ENCODE peak calls at places on chromosomes 11 and 22, in six cellular contexts. One of them, this sample, is unnamed.

GRCh38 chr11:44861829-44862545 is 88.7 kb downstream of the TP53I11 start:
- DNase-seq in kidney glomerular epithelial cell: peak
- DNase-seq in myocyte: peak
- DNase-seq in NCI-H2081: no peak
- DNase-seq in left ventricle myocardium inferior: peak
- DNase-seq in ACHN: peak
- DNase-seq in this sample: peak

GRCh38 chr11:83287631-83288030 is 1.5 kb upstream of the CCDC90B start:
- DNase-seq in left ventricle myocardium inferior: no peak
- DNase-seq in ACHN: no peak
- DNase-seq in NCI-H2081: no peak
- DNase-seq in myocyte: no peak
- DNase-seq in kidney glomerular epithelial cell: no peak
- DNase-seq in this sample: no peak

GRCh38 chr22:25853902-25854301 is 111.9 kb downstream of the MYO18B start:
- DNase-seq in kidney glomerular epithelial cell: no peak
- DNase-seq in myocyte: no peak
- DNase-seq in ACHN: peak
- DNase-seq in NCI-H2081: peak
- DNase-seq in left ventricle myocardium inferior: no peak
- DNase-seq in this sample: no peak

GRCh38 chr22:24938741-24939341 is 7.7 kb downstream of the LHFPL7 start:
- DNase-seq in kidney glomerular epithelial cell: peak
- DNase-seq in NCI-H2081: peak
- DNase-seq in ACHN: peak
- DNase-seq in myocyte: peak
- DNase-seq in left ventricle myocardium inferior: no peak
- DNase-seq in this sample: no peak

GRCh38 chr22:36257308-36257707 is 4.4 kb downstream of the APOL1 start:
- DNase-seq in myocyte: no peak
- DNase-seq in ACHN: no peak
- DNase-seq in left ventricle myocardium inferior: no peak
- DNase-seq in NCI-H2081: no peak
- DNase-seq in kidney glomerular epithelial cell: no peak
- DNase-seq in this sample: no peak

GRCh38 chr11:46391578-46392420 is at the start of gene CHRM4:
- DNase-seq in kidney glomerular epithelial cell: no peak
- DNase-seq in NCI-H2081: peak
- DNase-seq in ACHN: peak
- DNase-seq in left ventricle myocardium inferior: no peak
- DNase-seq in myocyte: peak
- DNase-seq in this sample: peak

GRCh38 chr22:39514373-39514973 is 5.9 kb upstream of the ATF4 start:
- DNase-seq in ACHN: peak
- DNase-seq in kidney glomerular epithelial cell: peak
- DNase-seq in left ventricle myocardium inferior: peak
- DNase-seq in NCI-H2081: no peak
- DNase-seq in myocyte: peak
- DNase-seq in this sample: no peak

GRCh38 chr11:27459191-27459590 is 13.4 kb downstream of the LGR4 start:
- DNase-seq in kidney glomerular epithelial cell: peak
- DNase-seq in myocyte: no peak
- DNase-seq in ACHN: peak
- DNase-seq in left ventricle myocardium inferior: no peak
- DNase-seq in NCI-H2081: no peak
- DNase-seq in this sample: no peak

GRCh38 chr22:27011131-27011530 is 353.7 kb downstream of the MIAT start:
- DNase-seq in myocyte: no peak
- DNase-seq in left ventricle myocardium inferior: no peak
- DNase-seq in kidney glomerular epithelial cell: no peak
- DNase-seq in NCI-H2081: no peak
- DNase-seq in ACHN: no peak
- DNase-seq in this sample: no peak

GRCh38 chr11:47967577-47968230 is 12.7 kb upstream of the PTPRJ start:
- DNase-seq in ACHN: no peak
- DNase-seq in kidney glomerular epithelial cell: peak
- DNase-seq in myocyte: no peak
- DNase-seq in left ventricle myocardium inferior: no peak
- DNase-seq in NCI-H2081: no peak
- DNase-seq in this sample: no peak

GRCh38 chr11:100403817-100404216 is 283.3 kb upstream of the ARHGAP42 start:
- DNase-seq in myocyte: no peak
- DNase-seq in kidney glomerular epithelial cell: peak
- DNase-seq in ACHN: peak
- DNase-seq in left ventricle myocardium inferior: no peak
- DNase-seq in NCI-H2081: no peak
- DNase-seq in this sample: peak

GRCh38 chr11:87966744-87967143 is 208.5 kb downstream of the RAB38 start:
- DNase-seq in left ventricle myocardium inferior: no peak
- DNase-seq in ACHN: no peak
- DNase-seq in kidney glomerular epithelial cell: no peak
- DNase-seq in NCI-H2081: no peak
- DNase-seq in myocyte: no peak
- DNase-seq in this sample: no peak

GRCh38 chr11:65572356-65573043 is at the start of gene FAM89B:
- DNase-seq in myocyte: peak
- DNase-seq in NCI-H2081: peak
- DNase-seq in left ventricle myocardium inferior: peak
- DNase-seq in kidney glomerular epithelial cell: no peak
- DNase-seq in ACHN: peak
- DNase-seq in this sample: peak

GRCh38 chr11:64864473-64865285 is 13.7 kb downstream of the EHD1 start:
- DNase-seq in kidney glomerular epithelial cell: peak
- DNase-seq in left ventricle myocardium inferior: peak
- DNase-seq in ACHN: no peak
- DNase-seq in myocyte: peak
- DNase-seq in NCI-H2081: no peak
- DNase-seq in this sample: no peak

GRCh38 chr11:90803366-90803765 is 580.5 kb upstream of the CHORDC1 start:
- DNase-seq in myocyte: no peak
- DNase-seq in kidney glomerular epithelial cell: peak
- DNase-seq in ACHN: no peak
- DNase-seq in NCI-H2081: no peak
- DNase-seq in left ventricle myocardium inferior: no peak
- DNase-seq in this sample: no peak

GRCh38 chr11:12496181-12497025 is 119.0 kb downstream of the PARVA start:
- DNase-seq in myocyte: peak
- DNase-seq in left ventricle myocardium inferior: no peak
- DNase-seq in ACHN: peak
- DNase-seq in NCI-H2081: no peak
- DNase-seq in kidney glomerular epithelial cell: no peak
- DNase-seq in this sample: no peak

GRCh38 chr22:48352086-48352911 is 1475.4 kb downstream of the BRD1 start:
- DNase-seq in NCI-H2081: no peak
- DNase-seq in ACHN: no peak
- DNase-seq in myocyte: no peak
- DNase-seq in left ventricle myocardium inferior: no peak
- DNase-seq in kidney glomerular epithelial cell: no peak
- DNase-seq in this sample: no peak

GRCh38 chr22:25403752-25404471 is 160.6 kb upstream of the GRK3 start:
- DNase-seq in myocyte: peak
- DNase-seq in NCI-H2081: no peak
- DNase-seq in kidney glomerular epithelial cell: no peak
- DNase-seq in ACHN: peak
- DNase-seq in left ventricle myocardium inferior: no peak
- DNase-seq in this sample: no peak

GRCh38 chr11:1570001-1570453 is 2.0 kb downstream of the DUSP8 start:
- DNase-seq in myocyte: no peak
- DNase-seq in NCI-H2081: no peak
- DNase-seq in ACHN: no peak
- DNase-seq in left ventricle myocardium inferior: no peak
- DNase-seq in kidney glomerular epithelial cell: no peak
- DNase-seq in this sample: no peak

GRCh38 chr11:30317030-30317429 is 5.9 kb upstream of the ARL14EP start:
- DNase-seq in ACHN: no peak
- DNase-seq in kidney glomerular epithelial cell: no peak
- DNase-seq in myocyte: no peak
- DNase-seq in left ventricle myocardium inferior: no peak
- DNase-seq in NCI-H2081: no peak
- DNase-seq in this sample: no peak

GRCh38 chr22:47621253-47621652 is 858.8 kb downstream of the TBC1D22A start:
- DNase-seq in kidney glomerular epithelial cell: no peak
- DNase-seq in NCI-H2081: no peak
- DNase-seq in ACHN: no peak
- DNase-seq in left ventricle myocardium inferior: no peak
- DNase-seq in myocyte: no peak
- DNase-seq in this sample: no peak

GRCh38 chr22:27331526-27332281 is 469.9 kb downstream of the MN1 start:
- DNase-seq in NCI-H2081: no peak
- DNase-seq in left ventricle myocardium inferior: peak
- DNase-seq in kidney glomerular epithelial cell: peak
- DNase-seq in ACHN: peak
- DNase-seq in myocyte: peak
- DNase-seq in this sample: peak

GRCh38 chr11:16883179-16883578 is 131.0 kb downstream of the PLEKHA7 start:
- DNase-seq in left ventricle myocardium inferior: peak
- DNase-seq in myocyte: no peak
- DNase-seq in NCI-H2081: no peak
- DNase-seq in kidney glomerular epithelial cell: no peak
- DNase-seq in ACHN: peak
- DNase-seq in this sample: peak

GRCh38 chr11:127926721-127927120 is 660.6 kb downstream of the ETS1 start:
- DNase-seq in kidney glomerular epithelial cell: no peak
- DNase-seq in myocyte: no peak
- DNase-seq in left ventricle myocardium inferior: no peak
- DNase-seq in NCI-H2081: no peak
- DNase-seq in ACHN: no peak
- DNase-seq in this sample: no peak

GRCh38 chr11:14673824-14674432 is 30.3 kb downstream of the PDE3B start:
- DNase-seq in NCI-H2081: no peak
- DNase-seq in left ventricle myocardium inferior: no peak
- DNase-seq in kidney glomerular epithelial cell: no peak
- DNase-seq in myocyte: no peak
- DNase-seq in ACHN: no peak
- DNase-seq in this sample: no peak

GRCh38 chr11:116918925-116919653 is 81.7 kb upstream of the APOA1 start:
- DNase-seq in kidney glomerular epithelial cell: no peak
- DNase-seq in myocyte: no peak
- DNase-seq in ACHN: no peak
- DNase-seq in left ventricle myocardium inferior: no peak
- DNase-seq in NCI-H2081: no peak
- DNase-seq in this sample: no peak

GRCh38 chr22:42443240-42444059 is 11.2 kb upstream of the NFAM1 start:
- DNase-seq in myocyte: no peak
- DNase-seq in ACHN: no peak
- DNase-seq in left ventricle myocardium inferior: no peak
- DNase-seq in kidney glomerular epithelial cell: no peak
- DNase-seq in NCI-H2081: no peak
- DNase-seq in this sample: no peak

GRCh38 chr11:108562746-108563581 is 30.6 kb downstream of the EXPH5 start:
- DNase-seq in kidney glomerular epithelial cell: peak
- DNase-seq in left ventricle myocardium inferior: no peak
- DNase-seq in ACHN: no peak
- DNase-seq in NCI-H2081: no peak
- DNase-seq in myocyte: peak
- DNase-seq in this sample: no peak

GRCh38 chr11:66069715-66070603 is at the start of gene PACS1:
- DNase-seq in NCI-H2081: peak
- DNase-seq in ACHN: peak
- DNase-seq in left ventricle myocardium inferior: peak
- DNase-seq in kidney glomerular epithelial cell: peak
- DNase-seq in myocyte: peak
- DNase-seq in this sample: peak

GRCh38 chr11:11037162-11037732 is 179.4 kb upstream of the ZBED5 start:
- DNase-seq in ACHN: no peak
- DNase-seq in myocyte: no peak
- DNase-seq in kidney glomerular epithelial cell: no peak
- DNase-seq in NCI-H2081: no peak
- DNase-seq in left ventricle myocardium inferior: no peak
- DNase-seq in this sample: no peak

GRCh38 chr11:56841210-56841810 is 92.8 kb upstream of the OR9G4 start:
- DNase-seq in myocyte: peak
- DNase-seq in left ventricle myocardium inferior: no peak
- DNase-seq in NCI-H2081: peak
- DNase-seq in kidney glomerular epithelial cell: peak
- DNase-seq in ACHN: peak
- DNase-seq in this sample: peak

GRCh38 chr11:111631666-111632039 is 29.4 kb downstream of the SIK2 start:
- DNase-seq in left ventricle myocardium inferior: no peak
- DNase-seq in kidney glomerular epithelial cell: peak
- DNase-seq in NCI-H2081: no peak
- DNase-seq in myocyte: peak
- DNase-seq in ACHN: peak
- DNase-seq in this sample: no peak

GRCh38 chr22:44158766-44159165 is 22.0 kb upstream of the PARVG start:
- DNase-seq in ACHN: no peak
- DNase-seq in left ventricle myocardium inferior: no peak
- DNase-seq in kidney glomerular epithelial cell: no peak
- DNase-seq in myocyte: no peak
- DNase-seq in NCI-H2081: no peak
- DNase-seq in this sample: no peak

GRCh38 chr11:13223112-13223511 is 54.5 kb upstream of the BMAL1 start:
- DNase-seq in left ventricle myocardium inferior: no peak
- DNase-seq in myocyte: no peak
- DNase-seq in NCI-H2081: no peak
- DNase-seq in kidney glomerular epithelial cell: no peak
- DNase-seq in ACHN: no peak
- DNase-seq in this sample: no peak

GRCh38 chr11:118142081-118142480 is 10.5 kb downstream of the SCN4B start:
- DNase-seq in myocyte: no peak
- DNase-seq in left ventricle myocardium inferior: no peak
- DNase-seq in kidney glomerular epithelial cell: peak
- DNase-seq in NCI-H2081: no peak
- DNase-seq in ACHN: peak
- DNase-seq in this sample: peak

GRCh38 chr11:112797072-112797471 is 164.1 kb upstream of the NCAM1 start:
- DNase-seq in myocyte: no peak
- DNase-seq in NCI-H2081: no peak
- DNase-seq in kidney glomerular epithelial cell: peak
- DNase-seq in left ventricle myocardium inferior: no peak
- DNase-seq in ACHN: no peak
- DNase-seq in this sample: no peak

GRCh38 chr11:120147950-120148270 is 10.0 kb upstream of the TRIM29 start:
- DNase-seq in ACHN: no peak
- DNase-seq in NCI-H2081: no peak
- DNase-seq in kidney glomerular epithelial cell: no peak
- DNase-seq in left ventricle myocardium inferior: no peak
- DNase-seq in myocyte: no peak
- DNase-seq in this sample: no peak

GRCh38 chr22:27965547-27965946 is 46.5 kb upstream of the PITPNB start:
- DNase-seq in myocyte: no peak
- DNase-seq in ACHN: no peak
- DNase-seq in kidney glomerular epithelial cell: no peak
- DNase-seq in NCI-H2081: no peak
- DNase-seq in left ventricle myocardium inferior: no peak
- DNase-seq in this sample: no peak